ENCODE peak calls at places on chromosome 12, in eight cellular contexts. K is osteocyte, H is memory B cell, Y is H54, Q is NCI-H1694 treated with DMSO at 0.1 percent for 48 hours, D is chondrocyte, B is CD14-positive monocyte, N is cardiac muscle cell. W is an unnamed sample.

GRCh38 chr12:54853933-54854538 is at the start of gene MUCL1:
- DNase-seq in K (no peak), H (peak; percentile 51), Y (peak; percentile 9), Q (peak; percentile 38), D (no peak), B (peak; percentile 69), N (peak; percentile 77), W (peak; percentile 87)

GRCh38 chr12:40106202-40106533 is 287 bp upstream of the SLC2A13 start:
- DNase-seq in K (no peak), H (no peak), Y (no peak), Q (peak; percentile 22), D (no peak), B (no peak), N (peak; percentile 9), W (peak; percentile 52)

GRCh38 chr12:107679346-107679745 is 6.3 kb upstream of the PWP1 start:
- DNase-seq in K (no peak), H (no peak), Y (no peak), Q (no peak), D (no peak), B (no peak), N (no peak), W (no peak)

GRCh38 chr12:122865268-122866231 is 30.3 kb downstream of the HIP1R start:
- DNase-seq in K (no peak), H (no peak), Y (no peak), Q (no peak), D (no peak), B (peak; percentile 46), N (no peak), W (peak; percentile 44)

GRCh38 chr12:122965851-122966742 is at the start of gene ABCB9:
- DNase-seq in K (peak; percentile 95), H (peak; percentile 87), Y (peak; percentile 95), Q (peak; percentile 64), D (peak; percentile 95), B (peak; percentile 89), N (peak; percentile 93), W (peak; percentile 97)

GRCh38 chr12:62263956-62264355 is 3.8 kb downstream of the USP15 start:
- DNase-seq in K (no peak), H (no peak), Y (no peak), Q (no peak), D (no peak), B (no peak), N (no peak), W (no peak)

GRCh38 chr12:13189254-13189653 is 7.3 kb upstream of the EMP1 start:
- DNase-seq in K (no peak), H (no peak), Y (no peak), Q (no peak), D (no peak), B (no peak), N (no peak), W (no peak)

GRCh38 chr12:89117448-89118034 is 234.8 kb downstream of the DUSP6 start:
- DNase-seq in K (no peak), H (no peak), Y (no peak), Q (no peak), D (no peak), B (no peak), N (no peak), W (no peak)

GRCh38 chr12:12800406-12801180 is 12.6 kb upstream of the DDX47 start:
- DNase-seq in K (no peak), H (no peak), Y (no peak), Q (no peak), D (no peak), B (no peak), N (peak; percentile 74), W (no peak)

GRCh38 chr12:66035289-66035961 is 95.1 kb downstream of the LLPH start:
- DNase-seq in K (no peak), H (no peak), Y (no peak), Q (no peak), D (no peak), B (no peak), N (peak; percentile 69), W (no peak)

GRCh38 chr12:27979145-27979544 is 6.6 kb upstream of the PTHLH start:
- DNase-seq in K (no peak), H (no peak), Y (no peak), Q (no peak), D (no peak), B (no peak), N (no peak), W (no peak)

GRCh38 chr12:27614866-27615265 is 81.4 kb upstream of the REP15 start:
- DNase-seq in K (no peak), H (no peak), Y (no peak), Q (no peak), D (no peak), B (no peak), N (no peak), W (no peak)

GRCh38 chr12:46524778-46525177 is 152.2 kb upstream of the SLC38A2 start:
- DNase-seq in K (no peak), H (no peak), Y (no peak), Q (no peak), D (no peak), B (no peak), N (peak; percentile 97), W (no peak)

GRCh38 chr12:106108187-106108816 is 30.5 kb downstream of the NUAK1 start:
- DNase-seq in K (no peak), H (no peak), Y (no peak), Q (no peak), D (no peak), B (no peak), N (peak; percentile 91), W (no peak)

GRCh38 chr12:58395470-58395869 is 454.1 kb downstream of the ATP23 start:
- DNase-seq in K (no peak), H (no peak), Y (peak; percentile 13), Q (no peak), D (no peak), B (no peak), N (no peak), W (no peak)

GRCh38 chr12:24045816-24046257 is 96.4 kb upstream of the SOX5 start:
- DNase-seq in K (peak; percentile 83), H (no peak), Y (no peak), Q (no peak), D (no peak), B (no peak), N (peak; percentile 90), W (no peak)

GRCh38 chr12:54988402-54989054 is 4.0 kb upstream of the TESPA1 start:
- DNase-seq in K (no peak), H (no peak), Y (no peak), Q (peak; percentile 88), D (no peak), B (no peak), N (peak; percentile 52), W (peak; percentile 28)

GRCh38 chr12:111557271-111558106 is 41.6 kb downstream of the ATXN2 start:
- DNase-seq in K (no peak), H (no peak), Y (no peak), Q (no peak), D (no peak), B (no peak), N (peak; percentile 24), W (no peak)

GRCh38 chr12:51242896-51243295 is 4.3 kb downstream of the DAZAP2 start:
- DNase-seq in K (no peak), H (no peak), Y (no peak), Q (no peak), D (no peak), B (no peak), N (no peak), W (no peak)

GRCh38 chr12:56719056-56719455 is 6.0 kb downstream of the NACA start:
- DNase-seq in K (no peak), H (no peak), Y (no peak), Q (no peak), D (no peak), B (no peak), N (no peak), W (no peak)

GRCh38 chr12:15756822-15757221 is 32.4 kb downstream of the EPS8 start:
- DNase-seq in K (no peak), H (no peak), Y (no peak), Q (no peak), D (no peak), B (no peak), N (no peak), W (no peak)

GRCh38 chr12:11793896-11794295 is 144.4 kb downstream of the ETV6 start:
- DNase-seq in K (no peak), H (no peak), Y (no peak), Q (no peak), D (no peak), B (no peak), N (no peak), W (no peak)

GRCh38 chr12:9813821-9814798 is 13.2 kb upstream of the KLRF1 start:
- DNase-seq in K (no peak), H (peak; percentile 84), Y (peak; percentile 85), Q (peak; percentile 39), D (peak; percentile 85), B (peak; percentile 83), N (peak; percentile 73), W (no peak)

GRCh38 chr12:41368006-41368405 is 179.9 kb downstream of the PDZRN4 start:
- DNase-seq in K (no peak), H (no peak), Y (no peak), Q (no peak), D (no peak), B (no peak), N (peak; percentile 3), W (no peak)

GRCh38 chr12:43884683-43885410 is 49.0 kb downstream of the TMEM117 start:
- DNase-seq in K (no peak), H (no peak), Y (no peak), Q (no peak), D (no peak), B (no peak), N (no peak), W (peak; percentile 32)

GRCh38 chr12:81758421-81759214 is 532 bp downstream of the PPFIA2 start:
- DNase-seq in K (no peak), H (no peak), Y (peak; percentile 6), Q (peak; percentile 55), D (peak; percentile 74), B (no peak), N (peak; percentile 51), W (peak; percentile 94)

GRCh38 chr12:111467862-111468245 is 62.1 kb downstream of the SH2B3 start:
- DNase-seq in K (no peak), H (no peak), Y (no peak), Q (no peak), D (no peak), B (no peak), N (no peak), W (no peak)

GRCh38 chr12:12716151-12716844 is 870 bp upstream of the CDKN1B start:
- DNase-seq in K (no peak), H (no peak), Y (no peak), Q (peak; percentile 24), D (no peak), B (no peak), N (peak; percentile 48), W (peak; percentile 85)

GRCh38 chr12:30501718-30502117 is 194.0 kb downstream of the IPO8 start:
- DNase-seq in K (no peak), H (no peak), Y (no peak), Q (no peak), D (no peak), B (no peak), N (no peak), W (no peak)

GRCh38 chr12:75437564-75437963 is 43.0 kb upstream of the GLIPR1 start:
- DNase-seq in K (no peak), H (peak; percentile 33), Y (no peak), Q (no peak), D (no peak), B (no peak), N (peak; percentile 75), W (no peak)

GRCh38 chr12:28191690-28192089 is 1.4 kb downstream of the CCDC91 start:
- DNase-seq in K (no peak), H (peak; percentile 10), Y (peak; percentile 6), Q (no peak), D (no peak), B (no peak), N (peak; percentile 40), W (peak; percentile 47)

GRCh38 chr12:100955139-100955538 is 160.6 kb downstream of the ANO4 start:
- DNase-seq in K (no peak), H (no peak), Y (peak; percentile 13), Q (no peak), D (no peak), B (no peak), N (peak; percentile 72), W (no peak)

GRCh38 chr12:93176166-93176565 is 201.6 kb upstream of the NUDT4 start:
- DNase-seq in K (no peak), H (no peak), Y (no peak), Q (no peak), D (no peak), B (no peak), N (peak; percentile 55), W (no peak)

GRCh38 chr12:117875652-117876491 is 92.9 kb downstream of the KSR2 start:
- DNase-seq in K (no peak), H (no peak), Y (no peak), Q (no peak), D (no peak), B (no peak), N (peak; percentile 21), W (peak; percentile 96)